ENCODE peak calls at places on chromosomes 4 and X, in five cellular contexts. K is OCI-LY7, P is cardiac muscle cell, W is neural progenitor cell, I is SK-N-SH. J is an unnamed sample.
A peak's percentile ranks its signal among the peaks of the same experiment; 100 is the strongest.

GRCh38 chr4:77713884-77714283 is 105.3 kb downstream of the CNOT6L start:
- DNase-seq in I (no peak), P (no peak), K (no peak), W (no peak), J (no peak)

GRCh38 chr4:127832585-127832984 is 48.1 kb upstream of the PLK4 start:
- DNase-seq in P (no peak), W (peak; percentile 7), I (no peak), K (peak; percentile 6), J (no peak)

GRCh38 chr4:7423801-7424552 is 10.8 kb downstream of the PSAPL1 start:
- DNase-seq in K (no peak), I (peak; percentile 24), P (no peak), W (no peak), J (no peak)

GRCh38 chr4:4950891-4951290 is 68.4 kb downstream of the CYTL1 start:
- DNase-seq in I (no peak), K (no peak), W (no peak), P (no peak), J (no peak)

GRCh38 chr4:85953651-85954018 is 406.2 kb downstream of the MAPK10 start:
- DNase-seq in I (no peak), W (no peak), P (peak; percentile 50), K (no peak), J (peak; percentile 55)

GRCh38 chr4:11566440-11567022 is 137.8 kb upstream of the HS3ST1 start:
- DNase-seq in W (no peak), I (no peak), P (peak; percentile 70), K (no peak), J (no peak)

GRCh38 chrX:53288173-53288572 is 6.8 kb upstream of the IQSEC2 start:
- DNase-seq in K (no peak), I (peak; percentile 81), P (peak; percentile 51), W (peak; percentile 84), J (no peak)

GRCh38 chr4:56147371-56147770 is 198.6 kb downstream of the CEP135 start:
- DNase-seq in K (no peak), P (peak; percentile 69), I (peak; percentile 36), W (no peak), J (no peak)

GRCh38 chr4:38925492-38926418 is 58.1 kb downstream of the FAM114A1 start:
- DNase-seq in P (no peak), W (no peak), I (peak; percentile 69), K (no peak), J (no peak)

GRCh38 chr4:156901871-156902270 is 69.7 kb downstream of the PDGFC start:
- DNase-seq in P (no peak), K (no peak), W (no peak), I (no peak), J (no peak)

GRCh38 chrX:33252306-33252825 is 41.0 kb upstream of the DMD start:
- DNase-seq in K (peak; percentile 6), W (no peak), P (no peak), I (no peak), J (no peak)

GRCh38 chr4:28886934-28887333 is 1833.2 kb upstream of the PCDH7 start:
- DNase-seq in K (no peak), W (no peak), I (no peak), P (no peak), J (no peak)

GRCh38 chrX:150012647-150013046 is 74.4 kb upstream of the EOLA2 start:
- DNase-seq in W (no peak), K (no peak), I (no peak), P (peak; percentile 18), J (no peak)

GRCh38 chrX:57900961-57901360 is 9.3 kb downstream of the ZXDA start:
- DNase-seq in P (peak; percentile 78), I (no peak), K (no peak), W (no peak), J (no peak)

GRCh38 chr4:150286656-150287055 is 208.4 kb downstream of the DCLK2 start:
- DNase-seq in P (no peak), W (no peak), K (no peak), I (no peak), J (no peak)

GRCh38 chrX:123169247-123169901 is 14.7 kb upstream of the GRIA3 start:
- DNase-seq in K (no peak), I (no peak), W (no peak), P (no peak), J (no peak)

GRCh38 chrX:73851014-73852009 is 288.3 kb downstream of the CHIC1 start:
- DNase-seq in K (no peak), P (no peak), W (no peak), I (peak; percentile 70), J (no peak)

GRCh38 chr4:8473920-8474590 is 33.5 kb downstream of the TRMT44 start:
- DNase-seq in I (peak; percentile 33), K (no peak), P (peak; percentile 11), W (no peak), J (no peak)

GRCh38 chrX:18701621-18702361 is 5.7 kb upstream of the PPEF1 start:
- DNase-seq in I (no peak), W (no peak), P (peak; percentile 29), K (no peak), J (no peak)

GRCh38 chrX:110914281-110914680 is 118.7 kb upstream of the CHRDL1 start:
- DNase-seq in P (no peak), W (peak; percentile 15), I (no peak), K (no peak), J (no peak)

GRCh38 chrX:54785901-54786300 is 12.2 kb downstream of the ITIH6 start:
- DNase-seq in K (peak; percentile 33), W (peak; percentile 27), P (peak; percentile 24), I (no peak), J (no peak)

GRCh38 chr4:7971881-7972500 is 32.3 kb upstream of the AFAP1 start:
- DNase-seq in K (no peak), I (no peak), W (no peak), P (no peak), J (no peak)

GRCh38 chr4:610411-611261 is 14.7 kb upstream of the PDE6B start:
- DNase-seq in I (no peak), P (peak; percentile 11), W (no peak), K (no peak), J (peak; percentile 66)

GRCh38 chr4:41216294-41217019 is 2.1 kb upstream of the APBB2 start:
- DNase-seq in K (peak; percentile 91), W (peak; percentile 78), P (peak; percentile 82), I (peak; percentile 91), J (no peak)

GRCh38 chr4:144787365-144788263 is 141.7 kb downstream of the HHIP start:
- DNase-seq in K (peak; percentile 46), W (peak; percentile 68), I (peak; percentile 22), P (peak; percentile 63), J (no peak)

GRCh38 chr4:20809796-20810195 is 109.5 kb downstream of the PACRGL start:
- DNase-seq in W (no peak), I (no peak), K (no peak), P (no peak), J (peak; percentile 96)

GRCh38 chr4:98784947-98785693 is 126.7 kb upstream of the TSPAN5 start:
- DNase-seq in K (no peak), W (no peak), P (no peak), I (no peak), J (no peak)

GRCh38 chr4:27248829-27249228 is 388.2 kb downstream of the STIM2 start:
- DNase-seq in I (no peak), P (no peak), K (no peak), W (no peak), J (no peak)

GRCh38 chrX:130637591-130637990 is 235.8 kb downstream of the RBMX2 start:
- DNase-seq in W (no peak), P (peak; percentile 56), K (no peak), I (no peak), J (no peak)

GRCh38 chr4:121932212-121932974 is 19.5 kb downstream of the TRPC3 start:
- DNase-seq in I (no peak), W (no peak), P (no peak), K (no peak), J (no peak)

GRCh38 chr4:82268050-82268825 is 105.6 kb downstream of the HNRNPD start:
- DNase-seq in P (peak; percentile 76), K (peak; percentile 66), W (peak; percentile 80), I (peak; percentile 57), J (no peak)

GRCh38 chrX:39896951-39897740 is 200.6 kb downstream of the BCOR start:
- DNase-seq in I (no peak), P (peak; percentile 75), W (peak; percentile 84), K (no peak), J (no peak)

GRCh38 chr4:112888617-112889016 is 160.8 kb upstream of the ANK2 start:
- DNase-seq in P (no peak), K (no peak), W (no peak), I (no peak), J (no peak)

GRCh38 chr4:10115657-10116624 is 658 bp downstream of the WDR1 start:
- DNase-seq in P (peak; percentile 48), K (peak; percentile 70), I (peak; percentile 74), W (peak; percentile 56), J (no peak)

DNA sequence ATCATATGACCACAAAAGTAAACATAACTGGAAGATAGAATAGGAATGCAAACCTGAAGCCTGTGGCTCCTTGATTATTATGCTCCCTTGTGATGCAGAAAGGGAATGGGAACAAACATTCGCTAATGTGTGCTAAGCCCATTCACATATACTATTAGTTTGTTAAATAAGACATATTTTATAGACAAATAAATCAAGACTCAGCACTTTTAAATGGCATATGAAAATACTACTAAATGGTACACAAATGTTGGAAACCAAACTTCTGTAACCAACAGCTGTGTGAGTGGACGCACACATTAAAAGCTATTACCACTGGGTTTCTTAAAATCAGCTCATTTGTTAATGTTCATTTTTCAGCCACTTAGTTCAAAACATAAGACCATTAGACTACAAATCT is 96.0 kb downstream of the CBR4 start:
- DNase-seq in I (no peak), W (no peak), K (no peak), P (no peak), J (no peak)
- H3K27ac ChIP-seq in I (no peak overlapping the region), W (no peak overlapping the region), K (no peak overlapping the region), P (peak overlapping the region; percentile 69), J (no peak overlapping the region)

DNA sequence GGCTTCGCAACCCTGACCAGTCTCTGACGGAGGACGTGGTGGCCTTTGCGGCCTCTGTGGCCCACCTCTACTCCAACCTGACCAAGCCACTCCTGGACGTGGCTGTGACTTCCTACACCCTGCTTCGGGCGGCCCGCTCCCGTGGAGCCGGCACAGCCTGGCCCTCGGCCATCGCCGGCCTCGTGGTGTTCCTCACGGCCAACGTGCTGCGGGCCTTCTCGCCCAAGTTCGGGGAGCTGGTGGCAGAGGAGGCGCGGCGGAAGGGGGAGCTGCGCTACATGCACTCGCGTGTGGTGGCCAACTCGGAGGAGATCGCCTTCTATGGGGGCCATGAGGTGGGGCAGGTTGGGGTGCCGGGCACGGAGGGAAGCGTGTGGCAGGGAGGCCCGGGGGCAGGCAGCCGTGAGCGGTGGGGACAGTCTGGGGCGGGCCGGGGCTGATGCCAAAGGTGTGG is 1.2 kb downstream of the ABCD1 start:
- DNase-seq in K (no peak), I (peak; percentile 41), P (no peak), W (no peak), J (no peak)
- H3K27ac ChIP-seq in K (no peak overlapping the region), I (peak overlapping the region; percentile 47), P (peak overlapping the region; percentile 83), W (no peak overlapping the region), J (no peak overlapping the region)

DNA sequence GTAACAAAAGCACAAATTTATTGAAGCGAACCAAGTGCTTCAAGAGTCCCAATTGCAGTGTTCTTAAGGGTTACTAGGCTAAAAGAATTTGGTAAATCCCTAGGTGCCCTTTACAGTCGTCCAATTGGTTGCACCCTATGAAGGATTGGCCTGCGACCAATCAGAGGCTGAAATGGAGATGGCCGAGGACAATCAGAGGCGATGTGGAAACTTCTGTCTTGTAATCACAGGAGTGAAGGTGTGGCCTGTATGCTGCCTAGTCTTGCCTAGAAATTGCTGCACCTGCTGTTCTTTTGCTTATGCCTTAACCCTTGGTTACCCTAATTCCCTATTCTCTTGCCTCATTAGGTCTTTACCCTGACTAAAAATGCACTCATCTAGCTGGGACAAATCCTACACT is 1.1 kb upstream of the DCK start:
- DNase-seq in W (peak; percentile 45), I (no peak), P (no peak), K (peak; percentile 63), J (no peak)
- H3K27ac ChIP-seq in W (no peak overlapping the region), I (no peak overlapping the region), P (no peak overlapping the region), K (peak overlapping the region; percentile 94), J (peak overlapping the region; percentile 74)

GRCh38 chr4:95544433-95545103 is 4.2 kb downstream of the UNC5C start:
- DNase-seq in P (peak; percentile 45), K (no peak), W (no peak), I (no peak), J (no peak)
- H3K27ac ChIP-seq in P (peak overlapping the region; percentile 81), K (no peak overlapping the region), W (no peak overlapping the region), I (peak overlapping the region; percentile 59), J (no peak overlapping the region)